ENCODE peak calls at places on chromosomes 1 and 21, in five cellular contexts. One of them, this sample, is unnamed.

GRCh38 chr1:205926213-205926612 is 17.0 kb downstream of the SLC26A9 start:
- DNase-seq in HCT116: no peak
- DNase-seq in K562: no peak
- DNase-seq in GM12878: no peak
- DNase-seq in GM23338: no peak
- DNase-seq in this sample: no peak

GRCh38 chr1:30929135-30929889 is 20.8 kb upstream of the SDC3 start:
- DNase-seq in GM23338: peak; percentile 83
- DNase-seq in K562: peak; percentile 79
- DNase-seq in HCT116: no peak
- DNase-seq in GM12878: no peak
- DNase-seq in this sample: peak; percentile 40

GRCh38 chr1:235327559-235328270 is at the start of gene ARID4B:
- DNase-seq in HCT116: no peak
- DNase-seq in K562: peak; percentile 94
- DNase-seq in GM12878: no peak
- DNase-seq in GM23338: no peak
- DNase-seq in this sample: peak; percentile 31

GRCh38 chr21:45317401-45318145 is 29.9 kb upstream of the POFUT2 start:
- DNase-seq in GM23338: no peak
- DNase-seq in K562: no peak
- DNase-seq in GM12878: no peak
- DNase-seq in HCT116: peak; percentile 32
- DNase-seq in this sample: peak; percentile 52

GRCh38 chr1:92244376-92244775 is 26.7 kb downstream of the C1orf146 start:
- DNase-seq in K562: no peak
- DNase-seq in GM23338: no peak
- DNase-seq in HCT116: no peak
- DNase-seq in GM12878: no peak
- DNase-seq in this sample: no peak

GRCh38 chr1:208475449-208475848 is 231.3 kb upstream of the PLXNA2 start:
- DNase-seq in GM12878: no peak
- DNase-seq in HCT116: no peak
- DNase-seq in GM23338: no peak
- DNase-seq in K562: no peak
- DNase-seq in this sample: no peak

GRCh38 chr1:201778279-201779023 is 50.5 kb upstream of the IPO9 start:
- DNase-seq in HCT116: no peak
- DNase-seq in GM12878: no peak
- DNase-seq in GM23338: no peak
- DNase-seq in K562: no peak
- DNase-seq in this sample: no peak

GRCh38 chr1:95084317-95085176 is 11.8 kb upstream of the ALG14 start:
- DNase-seq in HCT116: peak; percentile 47
- DNase-seq in GM12878: no peak
- DNase-seq in GM23338: peak; percentile 83
- DNase-seq in K562: peak; percentile 71
- DNase-seq in this sample: peak; percentile 55

GRCh38 chr1:204224655-204225054 is 10.9 kb upstream of the GOLT1A start:
- DNase-seq in GM12878: no peak
- DNase-seq in K562: no peak
- DNase-seq in GM23338: no peak
- DNase-seq in HCT116: no peak
- DNase-seq in this sample: no peak

GRCh38 chr1:230395932-230396331 is 30.2 kb downstream of the PGBD5 start:
- DNase-seq in K562: no peak
- DNase-seq in GM23338: no peak
- DNase-seq in GM12878: no peak
- DNase-seq in HCT116: no peak
- DNase-seq in this sample: no peak

GRCh38 chr1:230394741-230395140 is 31.4 kb downstream of the PGBD5 start:
- DNase-seq in GM12878: no peak
- DNase-seq in K562: no peak
- DNase-seq in HCT116: no peak
- DNase-seq in GM23338: no peak
- DNase-seq in this sample: no peak

GRCh38 chr1:230398856-230399255 is 27.3 kb downstream of the PGBD5 start:
- DNase-seq in K562: no peak
- DNase-seq in GM12878: no peak
- DNase-seq in GM23338: no peak
- DNase-seq in HCT116: no peak
- DNase-seq in this sample: no peak

GRCh38 chr1:230399321-230400006 is 26.7 kb downstream of the PGBD5 start:
- DNase-seq in GM12878: no peak
- DNase-seq in K562: no peak
- DNase-seq in GM23338: no peak
- DNase-seq in HCT116: no peak
- DNase-seq in this sample: no peak

GRCh38 chr1:230396966-230397365 is 29.2 kb downstream of the PGBD5 start:
- DNase-seq in GM23338: no peak
- DNase-seq in GM12878: no peak
- DNase-seq in HCT116: no peak
- DNase-seq in K562: no peak
- DNase-seq in this sample: no peak
- H3K4me2 ChIP-seq in GM23338: no peak overlapping the region
- H3K4me2 ChIP-seq in GM12878: no peak overlapping the region
- H3K4me2 ChIP-seq in HCT116: no peak overlapping the region
- H3K4me2 ChIP-seq in K562: no peak overlapping the region
- H3K4me2 ChIP-seq in this sample: no peak overlapping the region

GRCh38 chr1:27133990-27134389 is 20.9 kb downstream of the SLC9A1 start:
- DNase-seq in K562: no peak
- DNase-seq in HCT116: no peak
- DNase-seq in GM23338: no peak
- DNase-seq in GM12878: peak; percentile 39
- DNase-seq in this sample: no peak

GRCh38 chr1:27137022-27137542 is 17.8 kb downstream of the SLC9A1 start:
- DNase-seq in GM23338: peak; percentile 55
- DNase-seq in K562: peak; percentile 62
- DNase-seq in GM12878: no peak
- DNase-seq in HCT116: no peak
- DNase-seq in this sample: no peak

GRCh38 chr1:27137544-27138075 is 17.3 kb downstream of the SLC9A1 start:
- DNase-seq in K562: peak; percentile 67
- DNase-seq in GM23338: no peak
- DNase-seq in GM12878: no peak
- DNase-seq in HCT116: no peak
- DNase-seq in this sample: no peak

GRCh38 chr1:27138368-27138767 is 16.6 kb downstream of the SLC9A1 start:
- DNase-seq in K562: no peak
- DNase-seq in HCT116: no peak
- DNase-seq in GM12878: no peak
- DNase-seq in GM23338: no peak
- DNase-seq in this sample: no peak

DNA sequence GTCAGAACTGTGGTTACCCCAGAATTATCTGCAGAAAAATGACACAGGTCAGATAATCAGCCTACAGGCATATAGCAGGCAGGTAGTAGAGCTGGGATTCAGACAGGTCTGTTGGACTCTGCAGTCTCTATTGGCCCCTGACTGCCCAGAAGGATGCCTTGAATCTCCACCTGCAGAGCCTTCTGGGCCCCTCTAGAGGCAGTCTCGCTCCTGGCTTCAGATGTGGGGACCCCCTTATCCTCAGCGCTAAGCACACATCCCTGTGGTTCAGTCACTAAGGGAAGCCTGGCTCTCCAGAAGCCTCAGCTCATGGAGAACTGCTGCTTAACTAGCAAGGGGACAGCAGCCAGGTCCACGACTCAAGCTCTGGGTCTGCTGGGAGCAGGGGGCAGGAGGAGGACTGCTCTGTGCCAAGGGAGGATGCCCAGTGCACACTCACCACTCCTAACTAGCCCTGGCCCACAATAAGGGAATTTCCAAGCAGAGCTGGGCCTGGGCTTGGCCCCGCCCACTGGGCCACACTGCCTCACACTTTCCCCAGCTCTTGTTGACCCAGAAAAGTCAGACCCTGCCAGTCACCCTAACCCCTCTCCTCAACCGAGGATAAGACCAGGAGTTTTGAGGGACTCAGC is 18.9 kb downstream of the SLC9A1 start:
- DNase-seq in HCT116: no peak
- DNase-seq in GM23338: peak; percentile 81
- DNase-seq in GM12878: no peak
- DNase-seq in K562: no peak
- DNase-seq in this sample: no peak
- TF ChIP-seq REST in HCT116: no peak
- TF ChIP-seq REST in GM23338: no peak
- TF ChIP-seq REST in GM12878: no peak
- TF ChIP-seq REST in K562: no peak
- TF ChIP-seq REST in this sample: no peak

GRCh38 chr1:62336638-62337534 is 17.7 kb upstream of the KANK4 start:
- DNase-seq in GM23338: no peak
- DNase-seq in GM12878: no peak
- DNase-seq in K562: no peak
- DNase-seq in HCT116: no peak
- DNase-seq in this sample: no peak
- H3K4me2 ChIP-seq in GM23338: peak overlapping the region; percentile 9
- H3K4me2 ChIP-seq in GM12878: no peak overlapping the region
- H3K4me2 ChIP-seq in K562: no peak overlapping the region
- H3K4me2 ChIP-seq in HCT116: no peak overlapping the region
- H3K4me2 ChIP-seq in this sample: no peak overlapping the region

GRCh38 chr1:167659440-167659839 is 29.4 kb downstream of the RCSD1 start:
- DNase-seq in GM23338: no peak
- DNase-seq in GM12878: no peak
- DNase-seq in HCT116: no peak
- DNase-seq in K562: peak; percentile 56
- DNase-seq in this sample: no peak

GRCh38 chr1:167658574-167659328 is 28.7 kb downstream of the RCSD1 start:
- DNase-seq in GM12878: no peak
- DNase-seq in K562: no peak
- DNase-seq in GM23338: no peak
- DNase-seq in HCT116: no peak
- DNase-seq in this sample: no peak

GRCh38 chr1:167659876-167660275 is 29.8 kb downstream of the RCSD1 start:
- DNase-seq in HCT116: no peak
- DNase-seq in K562: no peak
- DNase-seq in GM12878: no peak
- DNase-seq in GM23338: no peak
- DNase-seq in this sample: no peak

GRCh38 chr1:167663002-167663772 is 33.2 kb downstream of the RCSD1 start:
- DNase-seq in GM23338: no peak
- DNase-seq in GM12878: peak; percentile 60
- DNase-seq in HCT116: no peak
- DNase-seq in K562: no peak
- DNase-seq in this sample: peak; percentile 49

DNA sequence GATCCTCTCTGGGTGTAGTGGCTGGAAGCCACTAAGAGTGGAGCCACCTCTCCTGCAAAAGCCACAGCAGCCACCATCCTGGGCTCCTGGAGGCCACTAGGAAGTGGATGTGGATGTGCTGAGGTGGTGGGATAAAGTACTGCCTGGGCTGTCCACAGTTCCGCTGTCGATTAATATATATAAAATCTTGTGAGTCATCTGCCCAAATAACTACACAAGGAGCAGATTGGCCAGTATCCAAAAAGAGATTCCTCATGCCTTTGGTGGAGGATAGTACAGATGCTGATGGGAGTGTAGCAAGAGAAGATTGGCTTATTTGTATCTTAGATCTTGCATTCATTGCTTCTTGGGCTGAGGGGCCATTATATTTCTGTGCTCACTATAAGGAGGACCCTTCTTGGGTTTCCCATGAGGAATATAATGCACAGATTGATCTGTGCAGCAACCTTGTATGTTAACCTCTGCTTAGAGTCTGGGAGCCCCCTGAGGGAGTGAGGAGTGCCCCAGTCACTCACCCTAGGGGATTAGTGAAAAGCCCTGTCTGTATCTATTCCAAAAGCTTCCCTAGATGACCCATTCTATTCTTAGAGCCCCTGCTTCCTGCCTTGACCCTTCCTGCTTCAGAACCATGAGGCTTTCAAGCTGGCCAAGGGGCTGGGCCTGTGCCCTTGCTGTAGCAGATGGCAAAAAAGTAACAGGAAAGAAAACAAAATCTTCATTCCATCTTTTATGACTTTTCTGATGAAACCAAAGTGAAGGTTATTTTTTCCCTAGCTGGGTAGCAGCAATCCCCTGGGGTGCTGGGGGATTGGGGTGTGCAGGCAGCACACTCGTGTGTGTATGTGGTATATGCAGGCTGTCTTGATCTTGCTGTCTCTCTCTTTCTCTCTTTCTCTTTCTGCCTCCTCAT is 31.8 kb downstream of the RCSD1 start:
- DNase-seq in K562: no peak
- DNase-seq in HCT116: no peak
- DNase-seq in GM12878: no peak
- DNase-seq in GM23338: no peak
- DNase-seq in this sample: peak; percentile 71
- TF ChIP-seq REST in K562: no peak
- TF ChIP-seq REST in HCT116: no peak
- TF ChIP-seq REST in GM12878: no peak
- TF ChIP-seq REST in GM23338: no peak
- TF ChIP-seq REST in this sample: no peak

GRCh38 chr1:180609643-180610555 is 21.9 kb upstream of the XPR1 start:
- DNase-seq in GM12878: no peak
- DNase-seq in HCT116: no peak
- DNase-seq in GM23338: no peak
- DNase-seq in K562: peak; percentile 85
- DNase-seq in this sample: no peak

GRCh38 chr1:180610556-180611015 is 21.2 kb upstream of the XPR1 start:
- DNase-seq in GM23338: peak; percentile 60
- DNase-seq in GM12878: no peak
- DNase-seq in K562: peak; percentile 73
- DNase-seq in HCT116: no peak
- DNase-seq in this sample: no peak

GRCh38 chr1:180614746-180615145 is 17.1 kb upstream of the XPR1 start:
- DNase-seq in HCT116: no peak
- DNase-seq in GM23338: no peak
- DNase-seq in GM12878: no peak
- DNase-seq in K562: no peak
- DNase-seq in this sample: no peak

GRCh38 chr1:180612591-180612990 is 19.2 kb upstream of the XPR1 start:
- DNase-seq in GM12878: no peak
- DNase-seq in GM23338: no peak
- DNase-seq in HCT116: no peak
- DNase-seq in K562: no peak
- DNase-seq in this sample: no peak

DNA sequence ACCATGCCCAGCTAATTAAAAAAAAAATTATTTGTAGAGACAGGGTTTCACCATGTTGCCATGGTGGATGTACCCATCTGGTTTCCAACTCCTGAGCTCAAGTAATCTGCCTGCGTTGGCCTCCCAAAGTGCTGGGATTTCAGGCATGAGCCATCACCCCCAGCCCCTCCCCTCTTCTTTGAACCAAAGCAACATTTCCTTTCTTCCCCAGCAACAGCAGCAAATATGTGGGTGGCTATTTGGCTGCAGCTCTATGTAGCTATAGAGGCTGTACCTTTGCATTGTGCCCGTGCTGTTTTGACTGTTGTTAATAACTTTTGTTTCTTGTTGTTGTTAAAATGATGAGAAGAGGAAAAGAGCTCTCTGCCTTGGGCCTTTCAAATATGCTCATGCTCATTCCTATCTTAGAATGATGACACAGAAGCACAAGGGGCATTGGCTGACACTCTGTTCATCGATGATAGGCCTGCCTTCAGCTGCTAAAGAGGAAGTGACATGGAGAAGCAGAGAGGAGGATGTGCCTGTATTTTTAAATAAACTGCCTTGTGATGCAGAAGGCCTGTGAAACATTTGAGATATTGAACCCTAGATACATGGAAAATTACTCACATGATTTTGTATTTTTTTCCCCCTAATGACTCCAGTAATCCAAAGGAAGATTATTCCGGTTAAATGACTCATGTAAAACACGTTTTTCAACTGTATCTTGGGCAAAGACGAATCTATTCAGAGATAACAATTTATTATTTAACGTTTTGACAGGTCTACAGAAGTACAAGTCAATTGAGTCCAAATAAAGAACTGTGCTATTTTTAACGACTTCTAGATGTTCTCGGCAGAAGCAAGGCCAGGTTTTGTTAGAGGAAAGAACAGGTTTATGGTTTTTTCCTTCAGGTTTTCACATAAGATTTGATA is 20.5 kb upstream of the XPR1 start:
- DNase-seq in K562: peak; percentile 79
- DNase-seq in GM23338: no peak
- DNase-seq in GM12878: no peak
- DNase-seq in HCT116: no peak
- DNase-seq in this sample: no peak
- H3K4me2 ChIP-seq in K562: peak overlapping the region; percentile 81
- H3K4me2 ChIP-seq in GM23338: peak overlapping the region; percentile 1
- H3K4me2 ChIP-seq in GM12878: no peak overlapping the region
- H3K4me2 ChIP-seq in HCT116: no peak overlapping the region
- H3K4me2 ChIP-seq in this sample: no peak overlapping the region

This sample was measured in A549.